ENCODE peak calls at places on chromosomes 3 and 15, in eight cellular contexts. R is HL-60, U is NB4, L is endothelial cell, C is K562, V is activated B cell treated with CpG ODN at 0.5 μM for 24 hours, O is body of pancreas, I is mammary epithelial cell. P is an unnamed sample.

GRCh38 chr3:7543294-7543693 is 682.4 kb downstream of the GRM7 start:
- DNase-seq in C (no peak), I (peak; percentile 5), O (no peak), L (no peak), V (no peak), R (no peak), U (no peak), P (no peak)

GRCh38 chr3:141434255-141434654 is 52.6 kb upstream of the RASA2 start:
- DNase-seq in I (no peak), L (no peak), R (no peak), V (no peak), O (no peak), U (no peak), C (no peak), P (no peak)

GRCh38 chr3:67461667-67462142 is 192.7 kb downstream of the SUCLG2 start:
- DNase-seq in V (no peak), O (peak; percentile 11), U (no peak), C (no peak), L (no peak), R (no peak), I (no peak), P (no peak)

GRCh38 chr3:149368850-149369497 is 8.5 kb downstream of the TM4SF1 start:
- DNase-seq in L (no peak), R (no peak), O (no peak), I (peak; percentile 39), V (no peak), U (no peak), C (no peak), P (no peak)

GRCh38 chr3:171192176-171192854 is 165.8 kb upstream of the SLC2A2 start:
- DNase-seq in L (no peak), V (no peak), C (peak; percentile 92), U (no peak), R (no peak), I (peak; percentile 86), O (no peak), P (no peak)

GRCh38 chr15:51327081-51327480 is 11.3 kb downstream of the CYP19A1 start:
- DNase-seq in C (no peak), I (no peak), L (no peak), R (no peak), O (no peak), V (no peak), U (no peak), P (no peak)

GRCh38 chr3:194009019-194009418 is 126.9 kb upstream of the HES1 start:
- DNase-seq in U (no peak), V (no peak), R (no peak), I (no peak), L (no peak), C (no peak), O (no peak), P (no peak)

GRCh38 chr3:119582178-119582577 is 2.9 kb downstream of the ADPRH start:
- DNase-seq in I (peak; percentile 46), V (no peak), U (no peak), C (no peak), R (no peak), O (no peak), L (no peak), P (no peak)

GRCh38 chr3:115165701-115166100 is 18.6 kb upstream of the ZBTB20 start:
- DNase-seq in O (no peak), U (no peak), R (no peak), L (no peak), I (no peak), V (no peak), C (no peak), P (no peak)

GRCh38 chr15:93073465-93073952 is 15.5 kb downstream of the RGMA start:
- DNase-seq in V (no peak), C (no peak), R (no peak), L (no peak), U (no peak), O (no peak), I (no peak), P (no peak)

GRCh38 chr3:177597325-177598109 is 400.2 kb upstream of the TBL1XR1 start:
- DNase-seq in V (no peak), O (peak; percentile 30), L (no peak), C (peak; percentile 60), I (peak; percentile 91), R (peak; percentile 20), U (peak; percentile 55), P (no peak)

GRCh38 chr15:96053039-96054021 is 277.2 kb upstream of the NR2F2 start:
- DNase-seq in V (no peak), U (no peak), I (peak; percentile 16), O (peak; percentile 59), R (no peak), L (peak; percentile 22), C (peak; percentile 82), P (no peak)

GRCh38 chr15:25179673-25180511 is 225.1 kb downstream of the SNRPN start:
- DNase-seq in R (no peak), V (peak; percentile 7), C (no peak), U (no peak), L (no peak), I (no peak), O (peak; percentile 10), P (no peak)

GRCh38 chr3:136261826-136262225 is 11.7 kb downstream of the PCCB start:
- DNase-seq in R (no peak), I (no peak), U (no peak), O (no peak), L (no peak), C (no peak), V (no peak), P (no peak)

GRCh38 chr3:113885050-113885449 is 46.5 kb downstream of the GRAMD1C start:
- DNase-seq in R (no peak), V (no peak), L (no peak), O (no peak), I (no peak), C (no peak), U (no peak), P (no peak)

GRCh38 chr3:113895964-113896363 is 51.8 kb upstream of the ZDHHC23 start:
- DNase-seq in C (no peak), I (no peak), V (no peak), O (no peak), L (no peak), R (no peak), U (no peak), P (no peak)

GRCh38 chr3:113894927-113895326 is 52.9 kb upstream of the ZDHHC23 start:
- DNase-seq in C (no peak), L (no peak), V (no peak), U (no peak), I (no peak), R (no peak), O (no peak), P (no peak)

DNA sequence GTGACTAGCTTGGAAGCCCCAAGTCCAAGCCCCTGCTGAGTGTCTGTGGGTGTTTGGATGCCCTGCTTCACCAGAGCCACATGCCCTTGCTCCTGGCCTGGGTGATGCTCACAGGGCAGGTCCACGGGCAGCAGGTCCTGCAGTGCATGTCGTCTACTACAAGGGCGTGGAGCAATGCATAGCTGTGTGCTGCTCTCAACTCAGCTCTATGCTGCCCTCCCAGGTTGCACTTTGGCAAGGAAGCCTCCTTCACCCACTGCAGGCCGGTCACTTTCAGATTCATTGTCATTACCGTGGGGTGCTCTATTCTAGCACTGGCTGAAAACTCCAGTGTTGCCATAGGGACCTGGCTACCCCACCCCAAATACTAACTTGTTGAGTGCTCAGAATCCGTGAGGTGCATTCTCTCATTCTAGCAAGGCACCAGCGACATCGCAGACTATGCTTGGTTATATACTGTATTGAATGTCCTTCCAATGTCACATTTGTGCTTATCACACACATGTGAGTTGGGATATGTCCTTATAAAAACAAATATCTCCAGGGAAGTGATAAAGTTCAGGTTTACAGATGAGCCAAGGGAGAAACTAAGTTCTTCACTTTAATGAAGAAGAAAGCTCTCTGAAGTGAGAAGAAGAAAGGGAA is 51.8 kb downstream of the GRAMD1C start:
- DNase-seq in U (peak; percentile 4), L (no peak), I (no peak), R (no peak), O (peak; percentile 29), V (no peak), C (peak; percentile 9), P (no peak)
- TF ChIP-seq CTCF in U (no peak), L (no peak), I (no peak), R (no peak), O (no peak), V (no peak), C (no peak), P (no peak)

GRCh38 chr3:51099794-51100542 is 285.1 kb upstream of the MANF start:
- DNase-seq in V (no peak), R (peak; percentile 27), U (peak; percentile 45), I (peak; percentile 46), O (peak; percentile 53), C (peak; percentile 41), L (peak; percentile 65), P (no peak)
- TF ChIP-seq CTCF in V (no peak), R (peak; percentile 55), U (peak; percentile 85), I (peak; percentile 84), O (peak; percentile 64), C (peak; percentile 49), L (peak; percentile 61), P (peak; percentile 71)

GRCh38 chr3:192444096-192444790 is 283.1 kb downstream of the FGF12 start:
- DNase-seq in L (peak; percentile 78), R (peak; percentile 48), O (peak; percentile 66), C (peak; percentile 64), I (peak; percentile 33), V (peak; percentile 51), U (peak; percentile 65), P (no peak)

GRCh38 chr3:192445768-192446644 is 281.3 kb downstream of the FGF12 start:
- DNase-seq in I (peak; percentile 11), V (no peak), O (no peak), C (no peak), U (no peak), L (no peak), R (no peak), P (no peak)

GRCh38 chr3:192444791-192445106 is 282.6 kb downstream of the FGF12 start:
- DNase-seq in I (no peak), R (no peak), L (no peak), V (no peak), U (no peak), O (no peak), C (no peak), P (no peak)

GRCh38 chr3:192449036-192449435 is 278.3 kb downstream of the FGF12 start:
- DNase-seq in C (peak; percentile 8), O (no peak), R (no peak), V (no peak), I (no peak), L (no peak), U (peak; percentile 9), P (no peak)
- TF ChIP-seq CTCF in C (no peak), O (no peak), R (no peak), V (no peak), I (peak; percentile 44), L (no peak), U (peak; percentile 22), P (no peak)

GRCh38 chr15:98139337-98139736 is 178.8 kb downstream of the ARRDC4 start:
- DNase-seq in I (no peak), C (no peak), V (no peak), O (no peak), R (no peak), L (no peak), U (no peak), P (no peak)

GRCh38 chr15:98142584-98142983 is 182.1 kb downstream of the ARRDC4 start:
- DNase-seq in L (peak; percentile 19), C (no peak), I (no peak), O (no peak), U (no peak), R (no peak), V (no peak), P (no peak)

GRCh38 chr15:98146031-98146430 is 185.5 kb downstream of the ARRDC4 start:
- DNase-seq in U (peak; percentile 52), C (no peak), V (no peak), I (no peak), L (no peak), R (no peak), O (no peak), P (no peak)

GRCh38 chr15:98144388-98144787 is 183.9 kb downstream of the ARRDC4 start:
- DNase-seq in V (no peak), L (no peak), I (peak; percentile 58), O (no peak), U (no peak), C (no peak), R (no peak), P (no peak)

GRCh38 chr15:98143116-98143515 is 182.6 kb downstream of the ARRDC4 start:
- DNase-seq in O (no peak), I (no peak), V (no peak), C (no peak), R (no peak), L (no peak), U (no peak), P (no peak)
- TF ChIP-seq CTCF in O (no peak), I (no peak), V (no peak), C (no peak), R (no peak), L (no peak), U (no peak), P (no peak)